ENCODE peak calls at places on chromosomes 1 and 21, in seven cellular contexts. One of them, this sample, is unnamed.

GRCh38 chr1:186208405-186209129 is 166.5 kb downstream of the TPR start:
- DNase-seq in K562: no peak
- DNase-seq in GM12878: no peak
- DNase-seq in SK-N-SH: no peak
- DNase-seq in GM12892: no peak
- DNase-seq in H1: no peak
- DNase-seq in HepG2: no peak
- DNase-seq in this sample: no peak

GRCh38 chr21:43210454-43211084 is 41.8 kb downstream of the CRYAA start:
- DNase-seq in K562: no peak
- DNase-seq in GM12878: no peak
- DNase-seq in SK-N-SH: no peak
- DNase-seq in GM12892: no peak
- DNase-seq in H1: no peak
- DNase-seq in HepG2: no peak
- DNase-seq in this sample: no peak

GRCh38 chr1:101567582-101568189 is 330.9 kb downstream of the S1PR1 start:
- DNase-seq in K562: peak
- DNase-seq in GM12878: no peak
- DNase-seq in SK-N-SH: peak
- DNase-seq in GM12892: peak
- DNase-seq in H1: peak
- DNase-seq in HepG2: peak
- DNase-seq in this sample: peak

GRCh38 chr1:50305808-50306207 is 117.4 kb downstream of the DMRTA2 start:
- DNase-seq in K562: no peak
- DNase-seq in GM12878: no peak
- DNase-seq in SK-N-SH: peak
- DNase-seq in GM12892: no peak
- DNase-seq in H1: no peak
- DNase-seq in HepG2: no peak
- DNase-seq in this sample: no peak

GRCh38 chr1:84164156-84164555 is 20.1 kb downstream of the PRKACB start:
- DNase-seq in K562: no peak
- DNase-seq in GM12878: no peak
- DNase-seq in SK-N-SH: no peak
- DNase-seq in GM12892: no peak
- DNase-seq in H1: no peak
- DNase-seq in HepG2: no peak
- DNase-seq in this sample: no peak

GRCh38 chr1:218633238-218633948 is 288.3 kb downstream of the TGFB2 start:
- DNase-seq in K562: no peak
- DNase-seq in GM12878: no peak
- DNase-seq in SK-N-SH: no peak
- DNase-seq in GM12892: no peak
- DNase-seq in H1: no peak
- DNase-seq in HepG2: no peak
- DNase-seq in this sample: no peak

GRCh38 chr1:81224222-81224621 is 576.5 kb upstream of the ADGRL2 start:
- DNase-seq in K562: no peak
- DNase-seq in GM12878: no peak
- DNase-seq in SK-N-SH: no peak
- DNase-seq in GM12892: no peak
- DNase-seq in H1: no peak
- DNase-seq in HepG2: no peak
- DNase-seq in this sample: no peak

GRCh38 chr1:216961516-216961915 is 238.3 kb upstream of the ESRRG start:
- DNase-seq in K562: no peak
- DNase-seq in GM12878: no peak
- DNase-seq in SK-N-SH: no peak
- DNase-seq in GM12892: no peak
- DNase-seq in H1: no peak
- DNase-seq in HepG2: no peak
- DNase-seq in this sample: no peak

GRCh38 chr1:198529414-198529813 is 11.1 kb downstream of the ATP6V1G3 start:
- DNase-seq in K562: no peak
- DNase-seq in GM12878: no peak
- DNase-seq in SK-N-SH: peak
- DNase-seq in GM12892: no peak
- DNase-seq in H1: no peak
- DNase-seq in HepG2: no peak
- DNase-seq in this sample: no peak

GRCh38 chr1:56627019-56627635 is 18.0 kb upstream of the PRKAA2 start:
- DNase-seq in K562: no peak
- DNase-seq in GM12878: no peak
- DNase-seq in SK-N-SH: no peak
- DNase-seq in GM12892: no peak
- DNase-seq in H1: no peak
- DNase-seq in HepG2: no peak
- DNase-seq in this sample: no peak

DNA sequence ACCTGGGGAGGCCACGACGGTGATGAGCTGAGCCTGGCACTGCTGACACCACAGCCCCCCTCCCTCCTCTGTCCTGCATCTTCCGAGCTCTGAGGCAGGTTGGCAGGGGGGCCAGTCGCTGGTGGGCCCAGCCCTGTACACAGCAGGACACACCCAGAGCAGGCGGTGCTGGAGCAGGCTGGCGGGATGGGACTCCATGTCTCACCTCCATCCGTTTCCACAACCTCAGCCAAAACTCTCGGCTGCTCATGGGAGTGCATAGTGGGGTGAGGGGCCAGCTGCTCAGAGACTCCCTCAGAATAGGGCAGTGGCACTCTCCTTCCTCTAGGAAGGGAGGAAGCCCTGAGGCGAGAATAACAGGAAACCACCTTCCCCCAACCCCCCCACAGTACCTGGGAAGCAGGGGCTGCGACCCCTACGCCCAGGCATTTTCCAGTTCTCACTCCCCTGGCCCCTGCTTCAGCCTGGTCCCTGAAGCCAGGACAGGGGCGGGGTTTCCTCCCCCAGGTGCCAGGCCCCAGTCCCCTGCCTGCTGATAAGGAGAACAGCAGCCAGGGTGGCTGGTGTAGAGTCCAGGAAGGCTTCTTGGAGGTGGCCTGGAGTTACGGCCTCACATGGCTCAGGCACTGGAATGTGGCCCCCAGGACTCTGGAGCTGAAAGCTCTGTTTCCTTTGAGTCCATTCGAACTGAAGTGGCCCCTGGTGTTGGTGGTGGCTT is 3.2 kb upstream of the IBA57 start:
- DNase-seq in K562: no peak
- DNase-seq in GM12878: no peak
- DNase-seq in SK-N-SH: no peak
- DNase-seq in GM12892: no peak
- DNase-seq in H1: no peak
- DNase-seq in HepG2: no peak
- DNase-seq in this sample: no peak
- TF ChIP-seq TAF1 in K562: no peak
- TF ChIP-seq TAF1 in GM12878: no peak
- TF ChIP-seq TAF1 in SK-N-SH: no peak
- TF ChIP-seq TAF1 in GM12892: no peak
- TF ChIP-seq TAF1 in H1: no peak
- TF ChIP-seq TAF1 in HepG2: no peak
- TF ChIP-seq TAF1 in this sample: no peak

GRCh38 chr1:35470964-35471613 is 86.1 kb downstream of the KIAA0319L start:
- DNase-seq in K562: no peak
- DNase-seq in GM12878: no peak
- DNase-seq in SK-N-SH: no peak
- DNase-seq in GM12892: no peak
- DNase-seq in H1: no peak
- DNase-seq in HepG2: no peak
- DNase-seq in this sample: no peak
- TF ChIP-seq TAF1 in K562: no peak
- TF ChIP-seq TAF1 in GM12878: no peak
- TF ChIP-seq TAF1 in SK-N-SH: no peak
- TF ChIP-seq TAF1 in GM12892: no peak
- TF ChIP-seq TAF1 in H1: no peak
- TF ChIP-seq TAF1 in HepG2: no peak
- TF ChIP-seq TAF1 in this sample: no peak

GRCh38 chr1:224264321-224264720 is 65.7 kb downstream of the NVL start:
- DNase-seq in K562: no peak
- DNase-seq in GM12878: no peak
- DNase-seq in SK-N-SH: no peak
- DNase-seq in GM12892: no peak
- DNase-seq in H1: no peak
- DNase-seq in HepG2: no peak
- DNase-seq in this sample: no peak

GRCh38 chr1:224271106-224271505 is 58.9 kb downstream of the NVL start:
- DNase-seq in K562: no peak
- DNase-seq in GM12878: no peak
- DNase-seq in SK-N-SH: no peak
- DNase-seq in GM12892: no peak
- DNase-seq in H1: no peak
- DNase-seq in HepG2: no peak
- DNase-seq in this sample: no peak

GRCh38 chr1:224266105-224266935 is 63.7 kb downstream of the NVL start:
- DNase-seq in K562: no peak
- DNase-seq in GM12878: peak
- DNase-seq in SK-N-SH: no peak
- DNase-seq in GM12892: no peak
- DNase-seq in H1: no peak
- DNase-seq in HepG2: no peak
- DNase-seq in this sample: no peak

GRCh38 chr1:224262373-224263054 is 67.5 kb downstream of the NVL start:
- DNase-seq in K562: peak
- DNase-seq in GM12878: no peak
- DNase-seq in SK-N-SH: no peak
- DNase-seq in GM12892: no peak
- DNase-seq in H1: no peak
- DNase-seq in HepG2: no peak
- DNase-seq in this sample: no peak

DNA sequence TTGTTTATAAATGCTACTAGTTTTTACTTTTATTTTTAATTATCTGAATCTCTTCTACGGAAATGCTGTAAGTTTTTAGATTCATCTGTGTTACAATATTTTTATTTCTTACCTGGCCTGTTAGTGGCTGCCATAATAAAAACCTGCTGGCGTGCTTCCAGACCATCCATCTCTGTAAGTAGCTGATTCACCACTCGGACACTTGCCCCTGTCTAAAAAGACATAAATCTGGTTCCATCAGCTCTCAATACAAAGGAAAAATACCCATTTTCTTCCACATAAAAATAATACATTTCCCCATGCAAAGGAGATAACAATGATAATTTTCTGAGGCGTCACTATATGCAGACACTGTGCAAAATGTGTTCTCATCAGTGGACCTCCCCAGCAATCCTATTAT is 62.0 kb downstream of the NVL start:
- DNase-seq in K562: no peak
- DNase-seq in GM12878: no peak
- DNase-seq in SK-N-SH: no peak
- DNase-seq in GM12892: no peak
- DNase-seq in H1: no peak
- DNase-seq in HepG2: no peak
- DNase-seq in this sample: no peak
- TF ChIP-seq TAF1 in K562: no peak
- TF ChIP-seq TAF1 in GM12878: no peak
- TF ChIP-seq TAF1 in SK-N-SH: no peak
- TF ChIP-seq TAF1 in GM12892: no peak
- TF ChIP-seq TAF1 in H1: no peak
- TF ChIP-seq TAF1 in HepG2: no peak
- TF ChIP-seq TAF1 in this sample: no peak

DNA sequence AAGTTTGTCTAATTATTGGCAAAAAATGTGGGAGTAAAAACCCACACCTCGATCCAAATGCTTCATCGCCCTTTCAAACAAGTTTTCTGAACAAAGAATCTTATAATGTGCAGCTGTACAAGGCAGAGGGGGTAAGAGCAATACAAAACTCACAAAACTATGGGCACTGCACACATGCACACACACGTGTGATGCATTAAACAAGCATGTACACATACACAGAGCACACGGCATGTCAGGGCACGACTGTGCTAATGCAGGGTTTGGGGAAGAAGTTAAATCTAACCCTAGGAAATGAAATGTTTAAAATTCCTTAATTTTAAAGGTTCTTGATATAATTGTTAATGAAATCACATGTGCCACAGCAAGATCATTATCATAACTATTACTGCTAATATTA is 264.0 kb downstream of the SEC16B start:
- DNase-seq in K562: no peak
- DNase-seq in GM12878: no peak
- DNase-seq in SK-N-SH: no peak
- DNase-seq in GM12892: no peak
- DNase-seq in H1: no peak
- DNase-seq in HepG2: no peak
- DNase-seq in this sample: no peak
- TF ChIP-seq TAF1 in K562: no peak
- TF ChIP-seq TAF1 in GM12878: no peak
- TF ChIP-seq TAF1 in SK-N-SH: no peak
- TF ChIP-seq TAF1 in GM12892: no peak
- TF ChIP-seq TAF1 in H1: no peak
- TF ChIP-seq TAF1 in HepG2: no peak
- TF ChIP-seq TAF1 in this sample: no peak

GRCh38 chr1:17080085-17080759 is 26.4 kb upstream of the SDHB start:
- DNase-seq in K562: no peak
- DNase-seq in GM12878: no peak
- DNase-seq in SK-N-SH: no peak
- DNase-seq in GM12892: no peak
- DNase-seq in H1: no peak
- DNase-seq in HepG2: no peak
- DNase-seq in this sample: no peak

GRCh38 chr1:17079140-17079868 is 25.5 kb upstream of the SDHB start:
- DNase-seq in K562: no peak
- DNase-seq in GM12878: no peak
- DNase-seq in SK-N-SH: no peak
- DNase-seq in GM12892: no peak
- DNase-seq in H1: no peak
- DNase-seq in HepG2: no peak
- DNase-seq in this sample: no peak

GRCh38 chr1:17071794-17072193 is 18.0 kb upstream of the SDHB start:
- DNase-seq in K562: no peak
- DNase-seq in GM12878: no peak
- DNase-seq in SK-N-SH: no peak
- DNase-seq in GM12892: no peak
- DNase-seq in H1: no peak
- DNase-seq in HepG2: no peak
- DNase-seq in this sample: no peak

GRCh38 chr1:17080881-17081280 is 27.0 kb upstream of the SDHB start:
- DNase-seq in K562: no peak
- DNase-seq in GM12878: no peak
- DNase-seq in SK-N-SH: no peak
- DNase-seq in GM12892: no peak
- DNase-seq in H1: no peak
- DNase-seq in HepG2: no peak
- DNase-seq in this sample: no peak

GRCh38 chr1:17075470-17076255 is 21.8 kb upstream of the SDHB start:
- DNase-seq in K562: peak
- DNase-seq in GM12878: no peak
- DNase-seq in SK-N-SH: no peak
- DNase-seq in GM12892: peak
- DNase-seq in H1: peak
- DNase-seq in HepG2: peak
- DNase-seq in this sample: peak
- TF ChIP-seq TAF1 in K562: no peak
- TF ChIP-seq TAF1 in GM12878: no peak
- TF ChIP-seq TAF1 in SK-N-SH: no peak
- TF ChIP-seq TAF1 in GM12892: no peak
- TF ChIP-seq TAF1 in H1: no peak
- TF ChIP-seq TAF1 in HepG2: no peak
- TF ChIP-seq TAF1 in this sample: no peak

DNA sequence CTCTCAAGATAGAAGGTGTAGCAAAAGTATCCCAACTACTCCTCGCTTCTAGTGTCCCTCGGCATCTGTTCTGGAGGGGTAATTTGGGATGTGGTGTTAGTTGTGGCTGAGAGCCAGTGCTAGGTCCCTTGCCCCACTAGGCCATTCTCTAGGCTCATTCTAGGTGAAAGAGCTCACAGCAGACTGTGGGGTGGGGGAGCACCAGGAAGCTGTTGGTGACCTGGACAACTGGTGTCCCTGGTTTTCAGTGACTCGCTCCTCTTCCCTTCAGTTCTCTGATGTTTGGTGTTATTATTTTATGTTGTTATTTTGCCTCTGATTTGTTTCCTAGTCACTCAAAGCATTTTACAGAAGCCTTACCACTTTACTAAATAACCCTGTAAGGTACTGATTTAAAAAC is 13.9 kb downstream of the DYRK3 start:
- DNase-seq in K562: no peak
- DNase-seq in GM12878: no peak
- DNase-seq in SK-N-SH: no peak
- DNase-seq in GM12892: no peak
- DNase-seq in H1: no peak
- DNase-seq in HepG2: no peak
- DNase-seq in this sample: no peak
- TF ChIP-seq TAF1 in K562: no peak
- TF ChIP-seq TAF1 in GM12878: no peak
- TF ChIP-seq TAF1 in SK-N-SH: no peak
- TF ChIP-seq TAF1 in GM12892: no peak
- TF ChIP-seq TAF1 in H1: no peak
- TF ChIP-seq TAF1 in HepG2: no peak
- TF ChIP-seq TAF1 in this sample: no peak

This sample was measured in GM12891.